ENCODE peak calls at places on chromosomes 4 and X, in five cellular contexts. One of them, this sample, is unnamed.
A peak's percentile ranks its signal among the peaks of the same experiment; 100 is the strongest.

GRCh38 chr4:36758312-36758690 is 476.9 kb downstream of the DTHD1 start:
- DNase-seq in sigmoid colon: no peak
- DNase-seq in H1: no peak
- DNase-seq in A549: no peak
- DNase-seq in esophagus muscularis mucosa: no peak
- DNase-seq in this sample: no peak

GRCh38 chr4:167100120-167100519 is 134.2 kb downstream of the SPOCK3 start:
- DNase-seq in sigmoid colon: no peak
- DNase-seq in H1: no peak
- DNase-seq in A549: no peak
- DNase-seq in esophagus muscularis mucosa: no peak
- DNase-seq in this sample: no peak

GRCh38 chrX:150503898-150504219 is 64.6 kb upstream of the MTM1 start:
- DNase-seq in sigmoid colon: no peak
- DNase-seq in H1: no peak
- DNase-seq in A549: peak; percentile 10
- DNase-seq in esophagus muscularis mucosa: no peak
- DNase-seq in this sample: no peak

GRCh38 chr4:2365913-2366210 is 52.6 kb downstream of the ZFYVE28 start:
- DNase-seq in sigmoid colon: peak; percentile 49
- DNase-seq in H1: no peak
- DNase-seq in A549: no peak
- DNase-seq in esophagus muscularis mucosa: no peak
- DNase-seq in this sample: no peak

GRCh38 chr4:177546745-177547144 is 104.5 kb upstream of the AGA start:
- DNase-seq in sigmoid colon: no peak
- DNase-seq in H1: no peak
- DNase-seq in A549: no peak
- DNase-seq in esophagus muscularis mucosa: no peak
- DNase-seq in this sample: no peak

GRCh38 chr4:183106839-183107238 is 7.8 kb downstream of the WWC2 start:
- DNase-seq in sigmoid colon: no peak
- DNase-seq in H1: no peak
- DNase-seq in A549: no peak
- DNase-seq in esophagus muscularis mucosa: no peak
- DNase-seq in this sample: no peak

GRCh38 chr4:119136541-119136940 is 909 bp downstream of the MYOZ2 start:
- DNase-seq in sigmoid colon: no peak
- DNase-seq in H1: no peak
- DNase-seq in A549: no peak
- DNase-seq in esophagus muscularis mucosa: no peak
- DNase-seq in this sample: no peak

GRCh38 chr4:81648576-81649272 is 177.0 kb upstream of the RASGEF1B start:
- DNase-seq in sigmoid colon: no peak
- DNase-seq in H1: no peak
- DNase-seq in A549: no peak
- DNase-seq in esophagus muscularis mucosa: no peak
- DNase-seq in this sample: no peak

GRCh38 chr4:17512973-17513665 is 1.2 kb upstream of the QDPR start:
- DNase-seq in sigmoid colon: no peak
- DNase-seq in H1: no peak
- DNase-seq in A549: no peak
- DNase-seq in esophagus muscularis mucosa: no peak
- DNase-seq in this sample: no peak

GRCh38 chr4:90715242-90715641 is 588.0 kb downstream of the CCSER1 start:
- DNase-seq in sigmoid colon: no peak
- DNase-seq in H1: no peak
- DNase-seq in A549: no peak
- DNase-seq in esophagus muscularis mucosa: no peak
- DNase-seq in this sample: no peak

GRCh38 chr4:3245676-3246075 is 3.3 kb upstream of the MSANTD1 start:
- DNase-seq in sigmoid colon: no peak
- DNase-seq in H1: no peak
- DNase-seq in A549: no peak
- DNase-seq in esophagus muscularis mucosa: no peak
- DNase-seq in this sample: no peak

GRCh38 chrX:66914082-66914481 is 275.2 kb upstream of the EDA2R start:
- DNase-seq in sigmoid colon: no peak
- DNase-seq in H1: no peak
- DNase-seq in A549: no peak
- DNase-seq in esophagus muscularis mucosa: no peak
- DNase-seq in this sample: no peak

GRCh38 chr4:146370841-146371240 is 150.9 kb downstream of the SLC10A7 start:
- DNase-seq in sigmoid colon: no peak
- DNase-seq in H1: no peak
- DNase-seq in A549: no peak
- DNase-seq in esophagus muscularis mucosa: no peak
- DNase-seq in this sample: no peak

GRCh38 chrX:4675686-4676300 is 962.3 kb upstream of the PRKX start:
- DNase-seq in sigmoid colon: no peak
- DNase-seq in H1: no peak
- DNase-seq in A549: no peak
- DNase-seq in esophagus muscularis mucosa: no peak
- DNase-seq in this sample: no peak

GRCh38 chr4:42478941-42479340 is 81.7 kb downstream of the SHISA3 start:
- DNase-seq in sigmoid colon: no peak
- DNase-seq in H1: no peak
- DNase-seq in A549: no peak
- DNase-seq in esophagus muscularis mucosa: no peak
- DNase-seq in this sample: no peak

GRCh38 chrX:42129541-42129940 is 206.2 kb upstream of the CASK start:
- DNase-seq in sigmoid colon: no peak
- DNase-seq in H1: no peak
- DNase-seq in A549: no peak
- DNase-seq in esophagus muscularis mucosa: no peak
- DNase-seq in this sample: no peak

GRCh38 chrX:70592091-70592490 is 147.5 kb downstream of the DLG3 start:
- DNase-seq in sigmoid colon: no peak
- DNase-seq in H1: no peak
- DNase-seq in A549: peak; percentile 14
- DNase-seq in esophagus muscularis mucosa: no peak
- DNase-seq in this sample: no peak

GRCh38 chrX:153647461-153648357 is 706 bp downstream of the DUSP9 start:
- DNase-seq in sigmoid colon: peak; percentile 34
- DNase-seq in H1: no peak
- DNase-seq in A549: no peak
- DNase-seq in esophagus muscularis mucosa: no peak
- DNase-seq in this sample: peak; percentile 58

GRCh38 chrX:148960060-148960459 is 459.6 kb downstream of the AFF2 start:
- DNase-seq in sigmoid colon: no peak
- DNase-seq in H1: no peak
- DNase-seq in A549: no peak
- DNase-seq in esophagus muscularis mucosa: no peak
- DNase-seq in this sample: no peak

GRCh38 chr4:109067509-109068205 is 234.8 kb downstream of the COL25A1 start:
- DNase-seq in sigmoid colon: no peak
- DNase-seq in H1: no peak
- DNase-seq in A549: no peak
- DNase-seq in esophagus muscularis mucosa: no peak
- DNase-seq in this sample: no peak

GRCh38 chrX:16528620-16529019 is 121.3 kb upstream of the S100G start:
- DNase-seq in sigmoid colon: no peak
- DNase-seq in H1: no peak
- DNase-seq in A549: no peak
- DNase-seq in esophagus muscularis mucosa: no peak
- DNase-seq in this sample: no peak

GRCh38 chr4:107213880-107214279 is 177.8 kb upstream of the DKK2 start:
- DNase-seq in sigmoid colon: no peak
- DNase-seq in H1: no peak
- DNase-seq in A549: no peak
- DNase-seq in esophagus muscularis mucosa: no peak
- DNase-seq in this sample: no peak

GRCh38 chrX:83759872-83760271 is 101.1 kb upstream of the CYLC1 start:
- DNase-seq in sigmoid colon: no peak
- DNase-seq in H1: no peak
- DNase-seq in A549: no peak
- DNase-seq in esophagus muscularis mucosa: no peak
- DNase-seq in this sample: no peak

GRCh38 chr4:18318682-18319410 is 297.3 kb upstream of the LCORL start:
- DNase-seq in sigmoid colon: no peak
- DNase-seq in H1: no peak
- DNase-seq in A549: no peak
- DNase-seq in esophagus muscularis mucosa: no peak
- DNase-seq in this sample: no peak

GRCh38 chrX:18353931-18354368 is 538 bp downstream of the SCML2 start:
- DNase-seq in sigmoid colon: no peak
- DNase-seq in H1: peak; percentile 54
- DNase-seq in A549: peak; percentile 24
- DNase-seq in esophagus muscularis mucosa: no peak
- DNase-seq in this sample: no peak

GRCh38 chr4:131304686-131305085 is 1844.4 kb upstream of the PCDH10 start:
- DNase-seq in sigmoid colon: no peak
- DNase-seq in H1: no peak
- DNase-seq in A549: no peak
- DNase-seq in esophagus muscularis mucosa: no peak
- DNase-seq in this sample: no peak

DNA sequence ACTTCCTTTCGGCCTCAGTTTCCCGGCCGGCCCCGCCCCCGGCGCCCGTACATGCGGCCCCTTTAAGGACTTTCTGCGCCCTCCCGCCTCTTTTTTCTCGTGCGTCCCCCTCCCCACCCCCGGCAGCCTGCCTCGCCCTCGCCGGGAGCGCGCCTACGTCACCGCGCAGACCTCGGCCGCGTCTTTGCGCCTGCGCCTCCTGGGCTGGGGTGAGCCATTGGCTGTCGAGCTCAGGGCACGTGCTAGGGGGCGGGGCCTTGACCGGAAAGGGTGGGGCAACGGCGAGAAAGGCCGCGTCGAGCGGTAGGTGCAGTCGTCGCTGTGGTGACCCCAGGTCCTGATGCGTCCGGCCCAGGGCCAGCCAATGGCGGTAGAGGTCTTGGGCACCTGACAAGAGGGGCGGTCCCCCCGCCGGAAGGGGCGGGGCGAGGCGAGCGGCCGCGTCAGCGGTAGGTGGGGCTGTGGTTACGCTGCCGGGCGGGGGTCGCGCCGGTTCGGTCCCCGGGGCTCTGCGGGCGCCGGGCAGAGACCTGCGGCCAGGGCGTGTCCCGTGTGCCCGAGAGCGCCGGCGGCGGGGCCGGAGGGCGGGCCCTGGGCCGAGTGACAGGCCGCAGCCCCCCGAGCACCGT is at the start of gene UVSSA:
- DNase-seq in sigmoid colon: peak; percentile 100
- DNase-seq in H1: peak; percentile 100
- DNase-seq in A549: peak; percentile 98
- DNase-seq in esophagus muscularis mucosa: peak; percentile 100
- DNase-seq in this sample: peak; percentile 100
- TF ChIP-seq EP300 in sigmoid colon: no peak
- TF ChIP-seq EP300 in H1: no peak
- TF ChIP-seq EP300 in A549: no peak
- TF ChIP-seq EP300 in esophagus muscularis mucosa: no peak
- TF ChIP-seq EP300 in this sample: no peak

GRCh38 chr4:47840291-47840690 is 2.4 kb upstream of the CORIN start:
- DNase-seq in sigmoid colon: no peak
- DNase-seq in H1: no peak
- DNase-seq in A549: no peak
- DNase-seq in esophagus muscularis mucosa: no peak
- DNase-seq in this sample: no peak

GRCh38 chr4:47838445-47838844 is 578 bp upstream of the CORIN start:
- DNase-seq in sigmoid colon: no peak
- DNase-seq in H1: no peak
- DNase-seq in A549: no peak
- DNase-seq in esophagus muscularis mucosa: no peak
- DNase-seq in this sample: no peak

GRCh38 chr4:47837582-47838294 is at the start of gene CORIN:
- DNase-seq in sigmoid colon: no peak
- DNase-seq in H1: no peak
- DNase-seq in A549: no peak
- DNase-seq in esophagus muscularis mucosa: no peak
- DNase-seq in this sample: peak; percentile 62

GRCh38 chr4:47836655-47837581 is 949 bp downstream of the CORIN start:
- DNase-seq in sigmoid colon: peak; percentile 89
- DNase-seq in H1: peak; percentile 85
- DNase-seq in A549: peak; percentile 49
- DNase-seq in esophagus muscularis mucosa: peak; percentile 93
- DNase-seq in this sample: peak; percentile 86

DNA sequence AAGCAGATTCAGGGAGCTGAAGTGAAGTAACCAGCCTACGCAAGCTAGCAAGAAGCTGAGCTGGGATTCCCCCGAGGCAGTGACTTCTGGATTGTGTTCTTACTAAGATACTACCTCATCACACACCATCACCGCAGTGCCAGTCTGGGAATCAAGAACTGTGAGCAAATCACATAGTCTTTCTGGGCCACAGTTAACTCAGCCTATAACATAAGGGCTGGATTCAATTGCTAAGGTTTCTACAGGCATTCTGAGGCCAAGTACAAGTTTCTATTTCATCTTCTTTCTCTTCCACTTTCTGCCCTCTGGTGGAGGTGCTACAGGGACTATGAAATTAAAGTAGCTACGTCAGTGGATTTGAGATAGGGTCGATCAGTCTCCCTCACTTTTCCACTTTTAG is 1.4 kb upstream of the CORIN start:
- DNase-seq in sigmoid colon: no peak
- DNase-seq in H1: no peak
- DNase-seq in A549: no peak
- DNase-seq in esophagus muscularis mucosa: no peak
- DNase-seq in this sample: no peak
- TF ChIP-seq CTCF in sigmoid colon: no peak
- TF ChIP-seq CTCF in H1: peak; percentile 51
- TF ChIP-seq CTCF in A549: no peak
- TF ChIP-seq CTCF in esophagus muscularis mucosa: peak; percentile 34
- TF ChIP-seq CTCF in this sample: no peak

GRCh38 chrX:40268126-40268525 is 170.4 kb upstream of the BCOR start:
- DNase-seq in sigmoid colon: no peak
- DNase-seq in H1: no peak
- DNase-seq in A549: no peak
- DNase-seq in esophagus muscularis mucosa: no peak
- DNase-seq in this sample: no peak

GRCh38 chrX:40262641-40263560 is 165.1 kb upstream of the BCOR start:
- DNase-seq in sigmoid colon: no peak
- DNase-seq in H1: no peak
- DNase-seq in A549: no peak
- DNase-seq in esophagus muscularis mucosa: no peak
- DNase-seq in this sample: no peak

GRCh38 chrX:40261955-40262596 is 164.3 kb upstream of the BCOR start:
- DNase-seq in sigmoid colon: no peak
- DNase-seq in H1: no peak
- DNase-seq in A549: no peak
- DNase-seq in esophagus muscularis mucosa: no peak
- DNase-seq in this sample: no peak

GRCh38 chrX:40267334-40268118 is 169.8 kb upstream of the BCOR start:
- DNase-seq in sigmoid colon: peak; percentile 71
- DNase-seq in H1: no peak
- DNase-seq in A549: no peak
- DNase-seq in esophagus muscularis mucosa: no peak
- DNase-seq in this sample: no peak

GRCh38 chrX:40266490-40267333 is 169.0 kb upstream of the BCOR start:
- DNase-seq in sigmoid colon: peak; percentile 83
- DNase-seq in H1: peak; percentile 72
- DNase-seq in A549: peak; percentile 73
- DNase-seq in esophagus muscularis mucosa: no peak
- DNase-seq in this sample: peak; percentile 73
- TF ChIP-seq EP300 in sigmoid colon: no peak
- TF ChIP-seq EP300 in H1: no peak
- TF ChIP-seq EP300 in A549: no peak
- TF ChIP-seq EP300 in esophagus muscularis mucosa: no peak
- TF ChIP-seq EP300 in this sample: no peak

GRCh38 chr4:142719854-142720541 is 126.1 kb downstream of the INPP4B start:
- DNase-seq in sigmoid colon: no peak
- DNase-seq in H1: no peak
- DNase-seq in A549: peak; percentile 6
- DNase-seq in esophagus muscularis mucosa: no peak
- DNase-seq in this sample: no peak
- TF ChIP-seq CTCF in sigmoid colon: no peak
- TF ChIP-seq CTCF in H1: peak; percentile 24
- TF ChIP-seq CTCF in A549: peak; percentile 67
- TF ChIP-seq CTCF in esophagus muscularis mucosa: peak; percentile 42
- TF ChIP-seq CTCF in this sample: no peak